ENCODE peak calls at places on chromosomes 5 and 9, in eight cellular contexts. S is fibroblast of lung, E is NT2/D1, Z is C1 segment of cervical spinal cord, J is GM18507, V is OCI-LY7, G is NCI-H774, F is right atrium auricular region. K is an unnamed sample.

GRCh38 chr5:41087461-41087860 is 16.3 kb upstream of the MROH2B start:
- DNase-seq in Z (no peak), V (no peak), S (peak), E (no peak), J (no peak), F (no peak), G (no peak), K (no peak)

GRCh38 chr9:86598411-86599239 is 244.4 kb upstream of the TUT7 start:
- DNase-seq in E (no peak), Z (no peak), G (no peak), S (no peak), F (no peak), V (no peak), J (no peak), K (no peak)

GRCh38 chr9:94498801-94499454 is 56.0 kb upstream of the PCAT7 start:
- DNase-seq in Z (no peak), F (no peak), S (no peak), G (no peak), J (no peak), V (peak), E (no peak), K (no peak)

GRCh38 chr9:120456218-120456617 is 123.7 kb downstream of the CDK5RAP2 start:
- DNase-seq in Z (no peak), V (no peak), F (no peak), J (no peak), E (no peak), S (no peak), G (no peak), K (no peak)

GRCh38 chr5:92518318-92518913 is 1062.6 kb downstream of the NR2F1-AS1 start:
- DNase-seq in J (peak), Z (no peak), S (peak), F (no peak), G (peak), E (no peak), V (peak), K (peak)

GRCh38 chr9:127897194-127897692 is 2.2 kb downstream of the ST6GALNAC6 start:
- DNase-seq in G (no peak), Z (no peak), S (peak), V (peak), J (no peak), F (peak), E (peak), K (peak)

GRCh38 chr5:9562101-9562500 is 16.2 kb upstream of the SEMA5A start:
- DNase-seq in E (no peak), J (no peak), V (no peak), S (no peak), G (no peak), Z (no peak), F (no peak), K (no peak)

GRCh38 chr9:83920469-83920941 is 727 bp downstream of the KIF27 start:
- DNase-seq in G (peak), E (peak), V (no peak), F (no peak), S (peak), J (no peak), Z (no peak), K (no peak)

GRCh38 chr5:129094924-129095797 is 612 bp downstream of the ISOC1 start:
- DNase-seq in S (peak), J (peak), Z (no peak), F (peak), V (peak), G (no peak), E (peak), K (peak)

GRCh38 chr9:91308144-91308543 is 53.6 kb downstream of the AUH start:
- DNase-seq in E (no peak), G (no peak), J (no peak), Z (no peak), V (no peak), S (peak), F (no peak), K (no peak)

GRCh38 chr9:98080780-98081179 is 24.2 kb downstream of the NANS start:
- DNase-seq in G (no peak), J (no peak), Z (no peak), S (no peak), F (no peak), E (no peak), V (no peak), K (no peak)

GRCh38 chr5:112951124-112951702 is 25.4 kb upstream of the DCP2 start:
- DNase-seq in J (no peak), Z (no peak), F (no peak), S (no peak), V (no peak), E (no peak), G (no peak), K (peak)

GRCh38 chr5:132008961-132009680 is 2.3 kb downstream of the ACSL6 start:
- DNase-seq in G (no peak), E (no peak), F (no peak), J (no peak), Z (no peak), V (no peak), S (no peak), K (no peak)

GRCh38 chr5:176365663-176366574 is 632 bp downstream of the ARL10 start:
- DNase-seq in E (no peak), G (no peak), V (no peak), F (no peak), S (peak), J (no peak), Z (no peak), K (no peak)

GRCh38 chr9:121599186-121599871 is 52.1 kb upstream of the DAB2IP start:
- DNase-seq in F (no peak), G (no peak), V (no peak), J (no peak), S (no peak), Z (no peak), E (peak), K (no peak)

GRCh38 chr5:113294341-113295110 is 140.3 kb downstream of the TSSK1B start:
- DNase-seq in V (peak), J (peak), Z (peak), E (no peak), F (peak), S (peak), G (no peak), K (peak)

GRCh38 chr5:133230823-133231578 is 179.2 kb downstream of the HSPA4 start:
- DNase-seq in E (no peak), V (no peak), Z (no peak), F (no peak), J (no peak), G (no peak), S (no peak), K (no peak)

GRCh38 chr5:84411832-84412605 is 27.3 kb upstream of the EDIL3 start:
- DNase-seq in S (peak), G (no peak), J (no peak), F (no peak), E (no peak), V (no peak), Z (no peak), K (no peak)

GRCh38 chr9:88651682-88652633 is 117.0 kb downstream of the NXNL2 start:
- DNase-seq in S (peak), E (no peak), F (peak), J (no peak), V (no peak), Z (no peak), G (no peak), K (no peak)

GRCh38 chr5:58439094-58439644 is 20.7 kb downstream of the PLK2 start:
- DNase-seq in E (no peak), Z (no peak), J (no peak), G (no peak), S (no peak), V (no peak), F (no peak), K (no peak)

GRCh38 chr9:88322906-88323566 is 65.2 kb upstream of the SPIN1 start:
- DNase-seq in G (no peak), F (no peak), J (peak), E (no peak), Z (no peak), V (peak), S (peak), K (peak)

GRCh38 chr5:180515294-180515693 is 21.1 kb downstream of the CNOT6 start:
- DNase-seq in S (no peak), F (no peak), V (no peak), E (no peak), G (no peak), J (no peak), Z (no peak), K (no peak)

GRCh38 chr9:91159664-91160121 is 202.0 kb downstream of the AUH start:
- DNase-seq in Z (no peak), V (no peak), J (no peak), G (no peak), S (no peak), E (no peak), F (peak), K (no peak)

GRCh38 chr9:14315754-14316573 is 2.0 kb upstream of the NFIB start:
- DNase-seq in G (peak), J (no peak), Z (no peak), F (no peak), S (peak), E (peak), V (no peak), K (no peak)

GRCh38 chr9:38619556-38620447 is 594 bp downstream of the ANKRD18A start:
- DNase-seq in S (no peak), Z (no peak), J (no peak), E (no peak), G (peak), F (no peak), V (no peak), K (no peak)

GRCh38 chr5:143045062-143045461 is 274.9 kb downstream of the ARHGAP26 start:
- DNase-seq in J (no peak), S (no peak), G (no peak), V (no peak), Z (no peak), F (no peak), E (no peak), K (no peak)

GRCh38 chr9:132546148-132547051 is 36.0 kb upstream of the BARHL1 start:
- DNase-seq in E (no peak), J (no peak), S (peak), F (no peak), Z (no peak), G (peak), V (peak), K (no peak)

GRCh38 chr9:133782157-133783130 is 44.3 kb upstream of the SARDH start:
- DNase-seq in V (peak), F (peak), S (peak), E (peak), Z (no peak), J (no peak), G (no peak), K (peak)

GRCh38 chr9:33414263-33414662 is 11.9 kb upstream of the AQP7 start:
- DNase-seq in E (no peak), Z (no peak), S (no peak), G (no peak), F (no peak), J (no peak), V (no peak), K (no peak)

GRCh38 chr5:108801776-108802175 is 54.1 kb downstream of the FER start:
- DNase-seq in S (peak), E (no peak), F (no peak), J (no peak), Z (no peak), V (no peak), G (no peak), K (no peak)

GRCh38 chr5:32276173-32276853 is 36.4 kb downstream of the MTMR12 start:
- DNase-seq in J (no peak), S (peak), V (peak), Z (no peak), G (peak), E (peak), F (no peak), K (peak)

GRCh38 chr9:93121316-93122241 is 12.5 kb downstream of the NINJ1 start:
- DNase-seq in J (no peak), G (no peak), V (no peak), E (no peak), S (no peak), F (no peak), Z (no peak), K (no peak)

GRCh38 chr5:115586525-115587146 is 15.6 kb downstream of the TICAM2 start:
- DNase-seq in E (no peak), S (peak), V (peak), J (no peak), Z (no peak), F (no peak), G (peak), K (peak)